ENCODE peak calls at places on chromosomes 1 and 21, in nine cellular contexts. D is AG10803, G is activated B cell treated with CpG ODN at 0.5 μM for 24 hours, C is fibroblast of the aortic adventitia, W is cardiac fibroblast, Q is osteoblast, U is right atrium auricular region, S is left lung, H is GM12865. E is an unnamed sample.

GRCh38 chr1:1223891-1224290 is 7.9 kb downstream of the SDF4 start:
- DNase-seq in Q (no peak), D (no peak), U (no peak), G (no peak), W (no peak), C (no peak), S (no peak), H (no peak), E (no peak)

GRCh38 chr1:17565551-17565971 is 26.1 kb downstream of the ARHGEF10L start:
- DNase-seq in C (no peak), D (no peak), Q (no peak), G (no peak), S (no peak), U (no peak), W (no peak), H (no peak), E (no peak)

GRCh38 chr21:34592120-34592561 is 22.8 kb downstream of the RCAN1 start:
- DNase-seq in U (peak), S (no peak), D (no peak), W (peak), G (no peak), H (no peak), Q (peak), C (peak), E (no peak)

GRCh38 chr1:184788970-184789369 is 34.3 kb upstream of the EDEM3 start:
- DNase-seq in G (no peak), C (no peak), S (no peak), D (no peak), U (no peak), H (no peak), Q (no peak), W (no peak), E (no peak)

GRCh38 chr1:180911640-180912161 is 996 bp upstream of the KIAA1614 start:
- DNase-seq in W (peak), Q (peak), H (no peak), S (no peak), G (no peak), U (no peak), C (peak), D (peak), E (no peak)

GRCh38 chr1:15975358-15975804 is 520 bp downstream of the ZBTB17 start:
- DNase-seq in W (peak), U (no peak), S (peak), Q (peak), D (peak), C (peak), G (no peak), H (peak), E (no peak)

GRCh38 chr21:32253215-32253641 is 25.6 kb downstream of the MIS18A start:
- DNase-seq in D (peak), W (peak), Q (peak), C (peak), S (no peak), H (no peak), G (no peak), U (peak), E (no peak)

GRCh38 chr1:113247805-113248204 is 142.5 kb upstream of the MAGI3 start:
- DNase-seq in G (no peak), W (no peak), C (no peak), U (no peak), S (no peak), H (no peak), D (no peak), Q (no peak), E (no peak)

GRCh38 chr1:41683681-41684500 is 199.4 kb upstream of the EDN2 start:
- DNase-seq in W (no peak), G (no peak), Q (no peak), C (no peak), U (no peak), D (no peak), S (peak), H (peak), E (peak)

GRCh38 chr21:15797577-15798363 is 68.0 kb downstream of the USP25 start:
- DNase-seq in C (peak), W (peak), U (no peak), H (peak), Q (no peak), G (no peak), D (no peak), S (no peak), E (no peak)

GRCh38 chr21:16713331-16714114 is 799.3 kb upstream of the CXADR start:
- DNase-seq in H (no peak), S (no peak), W (peak), U (no peak), D (peak), Q (no peak), G (no peak), C (peak), E (no peak)

GRCh38 chr21:31473685-31474345 is 129.8 kb upstream of the TIAM1 start:
- DNase-seq in Q (no peak), W (no peak), D (no peak), S (no peak), C (no peak), G (no peak), U (no peak), H (no peak), E (no peak)

GRCh38 chr1:60857851-60858250 is 224.5 kb upstream of the NFIA start:
- DNase-seq in W (no peak), G (no peak), D (no peak), H (no peak), S (no peak), U (no peak), Q (no peak), C (no peak), E (no peak)

GRCh38 chr1:239184581-239185244 is 201.7 kb upstream of the CHRM3 start:
- DNase-seq in C (no peak), G (no peak), Q (no peak), D (no peak), S (no peak), H (no peak), U (no peak), W (no peak), E (no peak)

GRCh38 chr1:207327994-207328393 is 6.5 kb downstream of the CD55 start:
- DNase-seq in U (no peak), S (no peak), C (peak), Q (no peak), W (peak), D (peak), G (no peak), H (no peak), E (no peak)

GRCh38 chr1:39082140-39082799 is 56.1 kb downstream of the NDUFS5 start:
- DNase-seq in H (no peak), C (no peak), U (no peak), W (no peak), S (no peak), G (no peak), D (no peak), Q (peak), E (no peak)

GRCh38 chr1:8025671-8026144 is 401 bp downstream of the ERRFI1 start:
- DNase-seq in U (no peak), H (peak), C (no peak), W (peak), S (no peak), G (no peak), Q (no peak), D (no peak), E (no peak)

GRCh38 chr1:248622491-248623106 is 12.3 kb downstream of the OR2T11 start:
- DNase-seq in U (no peak), D (peak), Q (peak), C (peak), S (no peak), G (no peak), W (peak), H (peak), E (no peak)

GRCh38 chr1:63721531-63722189 is 52.2 kb upstream of the ROR1 start:
- DNase-seq in U (no peak), W (peak), C (peak), D (no peak), H (no peak), Q (no peak), S (no peak), G (no peak), E (no peak)

GRCh38 chr1:32757213-32757895 is 54.8 kb upstream of the SYNC start:
- DNase-seq in U (no peak), G (no peak), C (no peak), D (no peak), W (no peak), H (no peak), S (no peak), Q (peak), E (no peak)

GRCh38 chr21:29849735-29850176 is 90.0 kb downstream of the GRIK1 start:
- DNase-seq in Q (no peak), H (peak), D (peak), U (no peak), C (peak), G (no peak), S (no peak), W (peak), E (peak)

GRCh38 chr1:31932491-31933316 is 5.5 kb downstream of the PTP4A2 start:
- DNase-seq in W (no peak), S (no peak), D (no peak), H (peak), G (no peak), U (no peak), C (no peak), Q (peak), E (no peak)

GRCh38 chr1:10338047-10338446 is 60.8 kb upstream of the PGD start:
- DNase-seq in Q (no peak), G (no peak), S (peak), D (peak), H (peak), C (peak), W (peak), U (no peak), E (no peak)

GRCh38 chr1:238951809-238952208 is 434.6 kb upstream of the CHRM3 start:
- DNase-seq in C (peak), G (no peak), Q (peak), W (peak), U (no peak), H (no peak), S (no peak), D (peak), E (no peak)

GRCh38 chr1:154154534-154155181 is at the start of gene NUP210L:
- DNase-seq in D (no peak), H (no peak), S (peak), U (peak), Q (peak), C (peak), W (peak), G (no peak), E (no peak)

GRCh38 chr1:1431845-1432565 is 3.5 kb upstream of the VWA1 start:
- DNase-seq in D (no peak), H (no peak), Q (peak), U (peak), W (peak), S (peak), C (no peak), G (no peak), E (no peak)

GRCh38 chr1:20370628-20371200 is 80.0 kb downstream of the VWA5B1 start:
- DNase-seq in H (no peak), D (peak), C (no peak), W (no peak), Q (peak), G (no peak), U (no peak), S (peak), E (no peak)

GRCh38 chr1:2606004-2606805 is 19.6 kb downstream of the PRXL2B start:
- DNase-seq in S (no peak), C (no peak), W (no peak), Q (peak), G (no peak), D (no peak), U (no peak), H (no peak), E (peak)

GRCh38 chr1:36653850-36654249 is 171.1 kb upstream of the CSF3R start:
- DNase-seq in U (no peak), W (peak), G (no peak), D (peak), H (no peak), C (peak), S (no peak), Q (no peak), E (no peak)

GRCh38 chr21:43210454-43211084 is 41.8 kb downstream of the CRYAA start:
- DNase-seq in Q (peak), S (peak), C (no peak), D (no peak), U (no peak), H (no peak), W (no peak), G (no peak), E (peak)

GRCh38 chr1:115188680-115189395 is 99.5 kb upstream of the TSPAN2 start:
- DNase-seq in C (no peak), W (no peak), G (no peak), S (no peak), Q (peak), U (no peak), H (no peak), D (no peak), E (no peak)

GRCh38 chr1:208997726-208998312 is 585.7 kb upstream of the CAMK1G start:
- DNase-seq in G (no peak), C (peak), S (no peak), W (peak), Q (no peak), H (peak), U (no peak), D (peak), E (no peak)
- TF ChIP-seq CTCF in G (no peak), C (peak), S (no peak), W (peak), Q (peak), H (no peak), U (peak), D (peak), E (no peak)

DNA sequence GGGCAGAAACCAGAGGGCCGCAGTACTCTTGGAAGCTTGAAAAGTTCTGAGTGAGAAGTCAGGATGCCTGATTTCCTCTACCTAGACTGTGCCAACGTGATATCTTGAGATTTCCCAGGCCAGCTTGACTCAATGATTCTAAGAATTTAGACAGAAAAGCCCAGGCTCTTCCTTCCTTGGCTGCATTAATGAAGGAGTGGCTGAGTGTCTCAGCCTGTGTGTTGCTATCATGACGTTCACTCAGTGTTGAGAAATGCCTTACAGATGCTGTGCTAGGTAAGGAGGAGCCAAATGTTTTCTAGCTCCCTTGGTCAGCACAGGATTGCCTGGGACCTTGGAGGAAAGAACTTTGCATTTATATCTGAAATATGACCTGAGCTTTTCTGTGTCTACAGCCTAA is 454.1 kb upstream of the USP24 start:
- DNase-seq in D (peak), C (peak), U (peak), S (no peak), W (peak), G (no peak), H (no peak), Q (no peak), E (no peak)
- TF ChIP-seq CTCF in D (no peak), C (no peak), U (no peak), S (no peak), W (no peak), G (no peak), H (no peak), Q (no peak), E (no peak)

GRCh38 chr1:175641633-175642032 is 101.8 kb downstream of the TNR start:
- DNase-seq in S (no peak), D (no peak), Q (no peak), U (no peak), C (no peak), H (no peak), G (no peak), W (no peak), E (no peak)

GRCh38 chr1:175649416-175649815 is 94.0 kb downstream of the TNR start:
- DNase-seq in G (no peak), U (no peak), S (no peak), H (no peak), D (no peak), W (no peak), C (no peak), Q (no peak), E (no peak)

GRCh38 chr1:175648927-175649326 is 94.5 kb downstream of the TNR start:
- DNase-seq in C (no peak), W (no peak), H (no peak), U (no peak), S (no peak), G (no peak), Q (no peak), D (no peak), E (no peak)

GRCh38 chr1:175646439-175647209 is 96.8 kb downstream of the TNR start:
- DNase-seq in W (no peak), S (no peak), H (no peak), C (no peak), Q (no peak), U (no peak), D (no peak), G (no peak), E (no peak)
- TF ChIP-seq CTCF in W (no peak), S (no peak), H (no peak), C (no peak), Q (no peak), U (no peak), D (no peak), G (no peak), E (no peak)

DNA sequence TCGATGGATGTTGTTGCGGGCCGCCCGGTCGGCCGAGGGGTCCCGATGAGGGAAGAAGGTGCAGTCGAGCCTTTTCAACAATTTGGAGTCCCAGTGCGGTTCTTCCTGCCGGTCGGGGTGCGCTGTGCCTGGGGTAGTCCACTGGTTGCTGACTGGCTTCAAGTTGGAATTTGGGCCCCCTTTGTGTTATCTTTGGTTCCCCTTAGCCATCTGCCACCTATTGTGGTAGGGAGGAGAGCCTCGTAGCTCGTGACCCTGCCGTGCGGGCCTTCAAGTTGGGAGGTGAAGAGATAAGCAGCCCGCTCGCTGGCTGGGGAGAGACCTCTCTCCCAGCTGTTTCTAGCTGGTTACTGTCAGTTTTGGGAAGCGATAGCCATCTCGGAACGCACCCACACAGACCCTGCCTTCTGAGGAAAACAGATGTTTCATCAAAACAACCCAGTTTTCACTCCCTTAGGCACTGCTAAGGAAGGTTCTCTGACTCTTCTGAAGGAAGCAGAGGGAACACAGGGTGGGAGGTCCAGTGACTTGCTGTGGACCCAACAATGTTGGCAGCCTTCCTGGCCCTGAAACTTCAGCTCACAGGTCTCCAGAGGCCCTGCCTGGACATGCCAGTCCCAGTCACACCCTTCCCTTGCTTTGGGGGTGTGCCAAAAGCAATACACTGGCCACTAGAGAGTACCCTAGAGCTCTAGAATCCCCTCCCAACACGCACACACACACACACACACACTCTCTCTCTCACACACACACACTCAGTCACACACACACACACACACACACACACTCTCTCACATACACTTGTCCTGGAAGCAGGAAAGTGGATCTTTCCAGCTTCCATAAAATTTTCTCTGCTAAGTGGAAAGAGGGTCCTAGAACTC is 1.0 kb downstream of the BTG2 start:
- DNase-seq in C (peak), H (peak), U (peak), W (peak), S (peak), Q (peak), G (no peak), D (peak), E (no peak)
- TF ChIP-seq CTCF in C (no peak), H (peak), U (no peak), W (no peak), S (no peak), Q (no peak), G (no peak), D (peak), E (no peak)

DNA sequence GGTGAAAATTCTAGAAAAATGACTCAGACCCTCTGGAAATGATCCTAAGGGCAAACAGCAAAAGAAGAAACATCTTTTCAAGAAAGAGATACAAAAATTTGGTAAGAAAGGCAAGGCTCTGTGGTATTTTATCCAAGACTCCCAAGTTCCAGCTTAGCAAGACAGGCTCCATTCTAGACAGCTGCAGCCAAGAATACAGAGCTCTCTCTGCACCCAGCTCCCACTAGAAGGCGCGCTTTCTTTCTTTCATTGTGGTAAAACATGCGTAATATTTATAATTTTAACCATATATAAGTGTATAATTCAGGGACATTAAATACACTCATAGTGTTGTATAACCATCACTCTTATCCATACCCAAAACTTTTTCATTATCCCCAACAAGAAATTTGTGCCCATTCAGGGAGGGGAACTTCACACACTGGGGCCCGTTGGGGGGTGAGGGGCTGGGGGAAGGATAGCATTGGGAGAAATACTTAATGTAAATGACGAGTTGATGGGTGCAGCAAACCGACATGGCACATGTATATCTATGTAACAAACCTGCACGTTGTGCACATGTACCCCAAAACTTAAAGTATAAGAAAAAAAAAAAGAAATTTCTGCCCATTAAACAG is 2.2 kb upstream of the HFM1 start:
- DNase-seq in G (no peak), U (no peak), D (peak), W (peak), H (peak), C (peak), S (no peak), Q (no peak), E (no peak)
- TF ChIP-seq CTCF in G (no peak), U (no peak), D (peak), W (peak), H (peak), C (peak), S (no peak), Q (peak), E (no peak)

E was measured in CD14-positive monocyte.